ENCODE peak calls at places on chromosomes 6 and 20, in nine cellular contexts. G is HAP-1; Q is DND-41; A is transverse colon; J is PC-3; O is aorta; K is effector memory CD4-positive, alpha-beta T cell; T is ovary; C is pancreas. Y is an unnamed sample. For H3K36me3, the result is how much of the 10 kb centered on the place peaks cover.

GRCh38 chr20:58551631-58552030 is 36.4 kb upstream of the APCDD1L start:
- DNase-seq in C (no peak), T (no peak), A (no peak), K (no peak), J (no peak), G (no peak), Q (no peak), O (no peak), Y (no peak)

GRCh38 chr6:159701413-159701999 is 8.5 kb upstream of the SOD2 start:
- DNase-seq in Q (no peak), K (no peak), C (no peak), G (no peak), A (no peak), J (peak), O (no peak), T (no peak), Y (no peak)

GRCh38 chr6:17987576-17988421 is at the start of gene KIF13A:
- DNase-seq in C (peak), K (no peak), G (peak), J (peak), O (peak), A (peak), T (peak), Q (no peak), Y (peak)

GRCh38 chr6:15288856-15289255 is 43.0 kb downstream of the JARID2 start:
- DNase-seq in J (no peak), Q (no peak), K (no peak), O (no peak), T (no peak), G (no peak), C (no peak), A (no peak), Y (no peak)

GRCh38 chr6:166387642-166388325 is 5.0 kb upstream of the MPC1 start:
- DNase-seq in C (no peak), Q (no peak), G (peak), J (no peak), O (no peak), A (no peak), T (no peak), K (no peak), Y (no peak)

GRCh38 chr6:169263836-169264608 is 10.4 kb upstream of the THBS2 start:
- DNase-seq in G (no peak), Q (no peak), J (peak), K (no peak), T (no peak), O (peak), A (peak), C (peak), Y (no peak)

GRCh38 chr6:121823437-121823851 is 388.0 kb downstream of the GJA1 start:
- DNase-seq in A (no peak), O (no peak), K (no peak), C (no peak), J (no peak), Q (no peak), G (no peak), T (no peak), Y (no peak)

GRCh38 chr6:83511901-83512681 is at the start of gene PRSS35:
- DNase-seq in Q (no peak), T (peak), O (peak), K (no peak), J (peak), G (peak), A (peak), C (peak), Y (peak)

GRCh38 chr6:75933387-75933975 is 139.0 kb downstream of the IMPG1 start:
- DNase-seq in G (no peak), O (no peak), A (no peak), J (no peak), T (no peak), K (no peak), C (no peak), Q (no peak), Y (no peak)

GRCh38 chr20:22418738-22419137 is 165.6 kb downstream of the FOXA2 start:
- DNase-seq in O (no peak), C (no peak), K (no peak), T (no peak), Q (no peak), G (no peak), A (no peak), J (peak), Y (no peak)

GRCh38 chr20:6898928-6899327 is 131.4 kb downstream of the BMP2 start:
- DNase-seq in K (no peak), C (no peak), G (no peak), T (no peak), J (no peak), Q (no peak), A (no peak), O (no peak), Y (no peak)

GRCh38 chr6:139608872-139609271 is 234.4 kb upstream of the CITED2 start:
- DNase-seq in O (no peak), Q (no peak), A (no peak), J (no peak), T (no peak), G (no peak), K (no peak), C (no peak), Y (no peak)

GRCh38 chr6:170485159-170485558 is 67.9 kb downstream of the PSMB1 start:
- DNase-seq in T (no peak), O (no peak), C (no peak), J (no peak), K (no peak), Q (no peak), A (no peak), G (no peak), Y (no peak)

GRCh38 chr6:136114661-136115060 is 135.4 kb downstream of the MTFR2 start:
- DNase-seq in Q (no peak), O (no peak), C (no peak), K (no peak), J (no peak), G (no peak), T (no peak), A (peak), Y (no peak)

GRCh38 chr6:110800839-110801196 is 14.5 kb downstream of the CDK19 start:
- DNase-seq in O (no peak), C (no peak), K (no peak), Q (no peak), J (no peak), T (no peak), A (no peak), G (no peak), Y (no peak)

GRCh38 chr20:12053348-12053747 is 135.7 kb downstream of the BTBD3 start:
- DNase-seq in C (no peak), J (peak), G (no peak), A (no peak), K (no peak), T (no peak), O (no peak), Q (no peak), Y (no peak)

GRCh38 chr20:49882171-49882970 is 33.0 kb downstream of the SPATA2 start:
- DNase-seq in T (no peak), Q (no peak), G (no peak), O (no peak), J (no peak), A (no peak), K (no peak), C (no peak), Y (no peak)

GRCh38 chr20:52076164-52076563 is 115.4 kb downstream of the ZFP64 start:
- DNase-seq in C (no peak), A (no peak), K (no peak), J (peak), O (no peak), T (no peak), G (no peak), Q (no peak), Y (no peak)

GRCh38 chr6:106967936-106968555 is 6.5 kb downstream of the CD24 start:
- DNase-seq in K (no peak), G (no peak), T (no peak), C (peak), J (no peak), Q (no peak), A (no peak), O (no peak), Y (no peak)

GRCh38 chr6:152984387-152984872 is 1.6 kb upstream of the FBXO5 start:
- DNase-seq in T (no peak), J (no peak), G (no peak), Q (no peak), O (no peak), K (no peak), C (no peak), A (no peak), Y (no peak)

GRCh38 chr20:513429-513828 is 30.2 kb downstream of the CSNK2A1 start:
- DNase-seq in K (no peak), Q (no peak), T (no peak), A (no peak), C (no peak), O (no peak), J (no peak), G (no peak), Y (no peak)

GRCh38 chr6:7939864-7940228 is 29.3 kb upstream of the TXNDC5 start:
- DNase-seq in G (no peak), C (no peak), T (no peak), J (no peak), O (no peak), K (no peak), A (no peak), Q (no peak), Y (no peak)

GRCh38 chr6:74410630-74411029 is 714.6 kb downstream of the CD109 start:
- DNase-seq in T (no peak), J (no peak), K (no peak), O (no peak), C (no peak), A (no peak), G (no peak), Q (no peak), Y (no peak)

DNA sequence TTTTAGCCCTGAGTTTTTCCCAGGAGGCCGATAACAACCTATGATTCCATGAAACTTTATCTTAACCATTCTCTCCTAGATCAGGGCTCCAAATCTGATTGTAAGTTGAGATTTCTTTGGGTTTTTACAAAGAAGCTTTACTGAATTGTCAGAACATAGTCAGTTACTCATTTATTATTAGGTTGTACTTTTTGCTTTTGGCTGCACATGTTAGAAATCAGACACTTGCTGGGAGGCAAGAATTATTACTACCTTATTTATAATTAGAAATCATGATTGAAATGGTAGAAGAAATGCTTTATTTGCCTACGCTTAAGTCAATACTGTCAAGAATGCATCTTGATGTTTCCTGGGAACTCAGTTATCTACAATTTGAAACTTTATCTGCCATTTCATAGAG is 63.3 kb downstream of the KCNS1 start:
- DNase-seq in O (no peak), A (no peak), T (no peak), Q (no peak), G (no peak), J (no peak), C (no peak), K (no peak), Y (no peak)
- H3K36me3 ChIP-seq in O (under half), A (under half), T (under half), Q (under half), G (under half), J (under half), C (under half), K (under half), Y (under half)

GRCh38 chr6:149383371-149383770 is 16.7 kb upstream of the SUMO4 start:
- DNase-seq in Q (no peak), C (no peak), J (no peak), G (no peak), T (no peak), A (no peak), K (no peak), O (no peak), Y (no peak)
- H3K36me3 ChIP-seq in Q (half or more), C (under half), J (under half), G (under half), T (under half), A (under half), K (under half), O (under half), Y (under half)

GRCh38 chr6:3085074-3085473 is 16.8 kb downstream of the RIPK1 start:
- DNase-seq in G (no peak), T (no peak), O (no peak), A (no peak), Q (no peak), J (no peak), C (no peak), K (no peak), Y (no peak)

GRCh38 chr6:3088446-3088845 is 20.2 kb downstream of the RIPK1 start:
- DNase-seq in J (no peak), C (no peak), G (no peak), T (no peak), A (no peak), K (no peak), O (no peak), Q (no peak), Y (no peak)

GRCh38 chr6:3090013-3090412 is 21.7 kb downstream of the RIPK1 start:
- DNase-seq in G (no peak), K (no peak), A (no peak), Q (peak), O (no peak), T (no peak), J (no peak), C (no peak), Y (peak)

GRCh38 chr6:3086282-3086946 is 18.1 kb downstream of the RIPK1 start:
- DNase-seq in C (no peak), T (no peak), O (no peak), Q (no peak), G (no peak), A (no peak), K (no peak), J (no peak), Y (no peak)

GRCh38 chr6:3088853-3089445 is 20.7 kb downstream of the RIPK1 start:
- DNase-seq in Q (no peak), A (no peak), O (no peak), J (no peak), K (no peak), T (no peak), C (no peak), G (no peak), Y (no peak)
- H3K36me3 ChIP-seq in Q (under half), A (under half), O (under half), J (under half), K (half or more), T (under half), C (under half), G (half or more), Y (under half)

GRCh38 chr20:63945921-63946920 is 10.0 kb downstream of the UCKL1 start:
- DNase-seq in O (no peak), G (no peak), C (peak), Q (no peak), T (no peak), J (no peak), A (peak), K (no peak), Y (no peak)

GRCh38 chr20:63944078-63944941 is 11.9 kb downstream of the UCKL1 start:
- DNase-seq in K (no peak), A (no peak), C (peak), J (no peak), T (no peak), Q (no peak), O (no peak), G (no peak), Y (no peak)

GRCh38 chr20:63943808-63944077 is 12.5 kb downstream of the UCKL1 start:
- DNase-seq in T (no peak), J (no peak), C (no peak), G (no peak), A (no peak), Q (no peak), K (no peak), O (no peak), Y (no peak)

GRCh38 chr20:63943007-63943807 is 13.0 kb downstream of the UCKL1 start:
- DNase-seq in T (no peak), K (no peak), A (no peak), C (peak), J (no peak), Q (no peak), G (no peak), O (no peak), Y (no peak)

GRCh38 chr20:63945031-63945658 is 11.1 kb downstream of the UCKL1 start:
- DNase-seq in G (no peak), C (no peak), J (no peak), K (no peak), O (no peak), T (no peak), A (no peak), Q (no peak), Y (no peak)
- H3K36me3 ChIP-seq in G (under half), C (under half), J (under half), K (under half), O (under half), T (under half), A (under half), Q (half or more), Y (under half)

GRCh38 chr20:2729251-2729713 is 36.7 kb downstream of the EBF4 start:
- DNase-seq in C (no peak), K (no peak), A (no peak), Q (no peak), T (no peak), O (no peak), G (no peak), J (no peak), Y (no peak)

GRCh38 chr20:2734899-2735298 is 42.3 kb downstream of the EBF4 start:
- DNase-seq in G (no peak), K (no peak), J (no peak), T (no peak), C (no peak), Q (no peak), O (no peak), A (no peak), Y (no peak)

DNA sequence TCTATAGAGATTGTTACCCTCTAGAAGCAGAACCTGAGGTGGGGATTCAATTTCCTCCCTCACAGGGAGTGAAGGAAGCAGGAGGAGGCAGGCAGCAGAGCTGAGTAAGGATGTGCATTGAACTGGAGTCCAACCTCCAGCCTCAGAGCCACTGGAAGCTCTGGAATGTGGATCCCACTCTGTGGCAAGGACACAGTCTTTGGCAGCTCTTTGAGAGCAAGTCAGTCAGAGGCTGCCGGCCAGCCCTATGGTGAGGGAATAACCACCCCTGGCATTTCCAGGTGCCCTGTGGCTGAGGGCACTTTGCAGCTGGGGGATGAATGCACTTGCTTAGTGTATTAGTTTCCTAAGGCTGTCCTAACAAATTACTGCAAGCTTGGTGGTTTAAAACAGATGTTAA is 37.2 kb downstream of the EBF4 start:
- DNase-seq in J (no peak), T (no peak), C (no peak), O (no peak), K (no peak), G (no peak), Q (no peak), A (no peak), Y (no peak)
- H3K36me3 ChIP-seq in J (under half), T (under half), C (under half), O (under half), K (under half), G (under half), Q (under half), A (under half), Y (under half)

DNA sequence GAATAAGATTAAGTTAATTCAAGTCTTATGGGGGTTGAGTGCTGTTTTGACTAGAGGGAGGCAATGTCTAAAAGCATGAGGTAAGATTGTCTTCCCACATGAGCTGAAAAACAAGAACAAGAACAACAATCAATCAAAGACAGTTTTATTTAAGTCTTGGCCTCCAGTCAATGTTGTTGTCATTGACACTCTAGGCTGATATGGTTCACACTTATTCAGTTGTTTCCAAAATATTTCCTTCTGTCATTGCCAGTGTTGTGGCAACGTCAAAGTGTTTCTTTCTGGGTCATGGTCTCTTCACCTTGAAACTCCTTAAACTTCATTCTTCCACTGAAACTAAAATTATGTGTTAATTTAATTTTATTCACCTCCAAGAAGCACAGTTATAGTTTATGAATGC is 72.4 kb downstream of the GRIK2 start:
- DNase-seq in K (no peak), C (no peak), A (no peak), Q (no peak), O (no peak), T (no peak), J (no peak), G (no peak), Y (no peak)
- H3K36me3 ChIP-seq in K (under half), C (under half), A (under half), Q (under half), O (under half), T (under half), J (under half), G (under half), Y (under half)